ENCODE peak calls at places on chromosomes 1 and 21, in nine cellular contexts. U, R, X, K, A, D, G, T and J are unnamed samples. For H3K27me3, the result is how much of the 10 kb centered on the place peaks cover.

GRCh38 chr1:3676581-3677410 is 24.5 kb downstream of the TP73 start:
- DNase-seq in U (no peak), R (no peak), X (no peak), K (no peak), A (no peak), D (no peak), G (no peak), T (no peak), J (no peak)

GRCh38 chr1:202858789-202859414 is 30.0 kb downstream of the RABIF start:
- DNase-seq in U (peak), R (peak), X (no peak), K (no peak), A (peak), D (peak), G (peak), T (no peak), J (no peak)

GRCh38 chr1:152107289-152107983 is 7.8 kb downstream of the TCHH start:
- DNase-seq in U (no peak), R (no peak), X (peak), K (no peak), A (no peak), D (no peak), G (no peak), T (no peak), J (no peak)

GRCh38 chr1:60547821-60548220 is 474.3 kb upstream of the C1orf87 start:
- DNase-seq in U (no peak), R (no peak), X (no peak), K (no peak), A (no peak), D (no peak), G (no peak), T (no peak), J (no peak)

GRCh38 chr1:26959722-26960624 is at the start of gene KDF1:
- DNase-seq in U (no peak), R (no peak), X (peak), K (peak), A (no peak), D (no peak), G (no peak), T (peak), J (no peak)

GRCh38 chr1:94050263-94050662 is 70.7 kb downstream of the ABCA4 start:
- DNase-seq in U (no peak), R (no peak), X (no peak), K (no peak), A (no peak), D (no peak), G (no peak), T (no peak), J (no peak)

GRCh38 chr1:942411-942821 is 16.6 kb downstream of the NOC2L start:
- DNase-seq in U (peak), R (no peak), X (no peak), K (peak), A (no peak), D (no peak), G (no peak), T (no peak), J (no peak)

GRCh38 chr1:115671176-115672062 is 29.6 kb downstream of the VANGL1 start:
- DNase-seq in U (no peak), R (no peak), X (peak), K (peak), A (no peak), D (no peak), G (no peak), T (no peak), J (no peak)

GRCh38 chr1:47465605-47466004 is 27.8 kb downstream of the FOXD2 start:
- DNase-seq in U (no peak), R (no peak), X (no peak), K (no peak), A (no peak), D (peak), G (no peak), T (no peak), J (no peak)

GRCh38 chr21:43697758-43698643 is 20.9 kb upstream of the PDXK start:
- DNase-seq in U (peak), R (no peak), X (no peak), K (no peak), A (no peak), D (no peak), G (no peak), T (no peak), J (no peak)

GRCh38 chr1:43134068-43134467 is 38.0 kb downstream of the EBNA1BP2 start:
- DNase-seq in U (no peak), R (no peak), X (no peak), K (no peak), A (no peak), D (no peak), G (no peak), T (no peak), J (no peak)

GRCh38 chr1:65148548-65149390 is 766 bp downstream of the AK4 start:
- DNase-seq in U (peak), R (peak), X (no peak), K (peak), A (peak), D (peak), G (peak), T (peak), J (peak)

GRCh38 chr1:173960625-173961024 is 43.5 kb upstream of the SERPINC1 start:
- DNase-seq in U (peak), R (no peak), X (no peak), K (no peak), A (no peak), D (no peak), G (no peak), T (no peak), J (no peak)
- H3K27me3 ChIP-seq in U (under half), R (under half), X (under half), K (under half), A (under half), D (under half), G (under half), T (under half), J (under half)

GRCh38 chr1:13964768-13965167 is 264.8 kb downstream of the PRDM2 start:
- DNase-seq in U (no peak), R (no peak), X (no peak), K (no peak), A (no peak), D (no peak), G (no peak), T (no peak), J (no peak)

GRCh38 chr1:13970631-13971247 is 270.8 kb downstream of the PRDM2 start:
- DNase-seq in U (no peak), R (no peak), X (no peak), K (no peak), A (no peak), D (no peak), G (no peak), T (no peak), J (no peak)

GRCh38 chr1:13967707-13968106 is 267.7 kb downstream of the PRDM2 start:
- DNase-seq in U (no peak), R (no peak), X (no peak), K (no peak), A (no peak), D (no peak), G (no peak), T (no peak), J (no peak)

GRCh38 chr1:13968361-13968760 is 268.4 kb downstream of the PRDM2 start:
- DNase-seq in U (no peak), R (no peak), X (no peak), K (no peak), A (no peak), D (no peak), G (no peak), T (no peak), J (no peak)

GRCh38 chr1:13965770-13966398 is 265.9 kb downstream of the PRDM2 start:
- DNase-seq in U (peak), R (peak), X (peak), K (peak), A (peak), D (peak), G (peak), T (no peak), J (peak)
- TF ChIP-seq CTCF in U (peak), R (peak), X (peak), K (peak), A (peak), D (peak), G (peak), T (no peak), J (peak)

GRCh38 chr21:46436586-46436985 is 22.1 kb upstream of the DIP2A start:
- DNase-seq in U (no peak), R (no peak), X (no peak), K (no peak), A (no peak), D (no peak), G (peak), T (no peak), J (no peak)

GRCh38 chr21:46439906-46440305 is 18.8 kb upstream of the DIP2A start:
- DNase-seq in U (no peak), R (no peak), X (no peak), K (no peak), A (no peak), D (no peak), G (peak), T (no peak), J (no peak)

GRCh38 chr21:46437096-46437498 is 21.6 kb upstream of the DIP2A start:
- DNase-seq in U (no peak), R (no peak), X (no peak), K (no peak), A (no peak), D (no peak), G (peak), T (no peak), J (no peak)

GRCh38 chr21:46437511-46437910 is 21.2 kb upstream of the DIP2A start:
- DNase-seq in U (no peak), R (no peak), X (no peak), K (no peak), A (no peak), D (no peak), G (peak), T (peak), J (no peak)

DNA sequence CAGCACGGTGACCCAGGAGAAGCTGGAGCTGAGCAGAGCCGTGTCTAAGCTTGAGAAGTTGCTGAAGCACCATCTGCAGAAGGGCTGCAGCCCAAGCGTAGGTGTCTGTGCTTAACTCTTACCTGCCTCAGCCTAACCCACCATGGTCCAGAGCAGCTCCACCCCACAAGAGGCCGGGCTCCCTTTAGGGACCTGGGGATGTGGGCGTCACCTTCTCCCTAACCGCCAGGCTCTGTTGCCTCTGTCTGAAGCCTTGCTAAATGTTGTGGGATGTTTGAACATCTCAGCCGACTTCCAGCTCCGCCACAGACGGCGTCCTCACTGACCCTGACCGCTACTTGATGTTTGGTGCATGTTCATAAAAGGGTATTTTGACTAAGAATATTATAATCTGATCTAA is 20.4 kb upstream of the DIP2A start:
- DNase-seq in U (no peak), R (no peak), X (no peak), K (no peak), A (no peak), D (no peak), G (peak), T (no peak), J (no peak)
- H3K27me3 ChIP-seq in U (under half), R (under half), X (under half), K (under half), A (under half), D (under half), G (under half), T (under half), J (under half)

GRCh38 chr1:109282952-109283747 is at the start of gene PSRC1:
- DNase-seq in U (peak), R (peak), X (peak), K (peak), A (peak), D (peak), G (peak), T (peak), J (peak)
- TF ChIP-seq CTCF in U (peak), R (peak), X (peak), K (peak), A (no peak), D (peak), G (peak), T (peak), J (peak)